ENCODE peak calls at places on chromosomes 11 and 22, in five cellular contexts. Q is cardiac muscle cell, A is GM04503, L is GM19239, U is progenitor cell of endocrine pancreas. M is an unnamed sample.

GRCh38 chr11:2742611-2743426 is 43.0 kb upstream of the KCNQ1OT1 start:
- DNase-seq in L (no peak), A (no peak), Q (no peak), U (no peak), M (no peak)

GRCh38 chr11:47863189-47863892 is 15.2 kb upstream of the NUP160 start:
- DNase-seq in L (no peak), U (no peak), Q (no peak), A (peak), M (no peak)

GRCh38 chr11:8285796-8286195 is 22.1 kb upstream of the LMO1 start:
- DNase-seq in L (no peak), U (no peak), A (no peak), Q (no peak), M (no peak)

GRCh38 chr22:32574397-32574796 is 99.8 kb downstream of the FBXO7 start:
- DNase-seq in U (no peak), L (no peak), A (no peak), Q (no peak), M (no peak)

GRCh38 chr11:65141896-65142494 is 7.7 kb upstream of the SYVN1 start:
- DNase-seq in Q (no peak), L (no peak), A (no peak), U (no peak), M (no peak)

GRCh38 chr11:62719302-62719978 is 7.8 kb downstream of the HNRNPUL2 start:
- DNase-seq in U (no peak), L (no peak), A (no peak), Q (no peak), M (no peak)

GRCh38 chr11:45252134-45252856 is 33.8 kb downstream of the SYT13 start:
- DNase-seq in L (peak), U (peak), Q (peak), A (no peak), M (peak)

GRCh38 chr11:73907191-73907590 is 30.4 kb downstream of the PAAF1 start:
- DNase-seq in U (no peak), Q (no peak), L (no peak), A (no peak), M (peak)

GRCh38 chr11:35170503-35170902 is 31.5 kb downstream of the CD44 start:
- DNase-seq in A (peak), L (no peak), Q (no peak), U (no peak), M (no peak)

GRCh38 chr11:126384449-126385070 is 29.1 kb downstream of the ST3GAL4 start:
- DNase-seq in A (no peak), L (no peak), U (no peak), Q (no peak), M (no peak)

GRCh38 chr11:58567889-58568512 is 7.7 kb downstream of the LPXN start:
- DNase-seq in U (peak), Q (peak), L (no peak), A (no peak), M (no peak)

GRCh38 chr11:68216171-68216938 is 3.3 kb upstream of the KMT5B start:
- DNase-seq in U (no peak), Q (no peak), L (no peak), A (no peak), M (no peak)

GRCh38 chr11:71138737-71139425 is 113.5 kb downstream of the SHANK2 start:
- DNase-seq in Q (no peak), L (no peak), U (no peak), A (no peak), M (no peak)

GRCh38 chr22:47165338-47165931 is 403.0 kb downstream of the TBC1D22A start:
- DNase-seq in U (no peak), L (no peak), Q (no peak), A (no peak), M (no peak)

GRCh38 chr22:39593061-39593930 is 22.7 kb downstream of the CACNA1I start:
- DNase-seq in L (no peak), A (no peak), Q (no peak), U (no peak), M (no peak)